ENCODE peak calls at places on chromosomes 4 and X, in nine cellular contexts. W is mammary epithelial cell, T is cardiac fibroblast, G is HFF-Myc, V is left lung, K is PC-3, U is endothelial cell of umbilical vein, A is GM23338, C is BE2C. J is an unnamed sample.

GRCh38 chr4:156390599-156391296 is 437.1 kb upstream of the CTSO start:
- DNase-seq in W (no peak), A (no peak), V (no peak), G (no peak), T (peak; percentile 71), C (no peak), K (no peak), U (no peak), J (no peak)

GRCh38 chr4:16915956-16916355 is 17.5 kb upstream of the LDB2 start:
- DNase-seq in V (no peak), K (no peak), W (no peak), U (no peak), G (no peak), A (no peak), T (no peak), C (no peak), J (no peak)

GRCh38 chr4:71553605-71554004 is 214.8 kb downstream of the SLC4A4 start:
- DNase-seq in G (no peak), U (no peak), A (peak; percentile 56), T (peak; percentile 58), K (peak; percentile 64), W (peak; percentile 12), V (no peak), C (no peak), J (peak; percentile 13)

GRCh38 chrX:33272986-33273385 is 61.6 kb upstream of the DMD start:
- DNase-seq in K (no peak), A (no peak), V (no peak), G (no peak), U (no peak), W (peak; percentile 18), C (no peak), T (no peak), J (no peak)

GRCh38 chr4:84379881-84380618 is 119.0 kb downstream of the NKX6-1 start:
- DNase-seq in V (no peak), A (peak; percentile 24), C (no peak), U (no peak), W (peak; percentile 12), K (peak; percentile 81), T (peak; percentile 3), G (no peak), J (no peak)

GRCh38 chr4:167222098-167222497 is 12.2 kb downstream of the SPOCK3 start:
- DNase-seq in G (no peak), A (no peak), W (no peak), T (no peak), V (no peak), C (no peak), U (no peak), K (no peak), J (peak; percentile 63)

GRCh38 chr4:13706130-13706529 is 78.6 kb upstream of the BOD1L1 start:
- DNase-seq in U (no peak), W (peak; percentile 85), K (no peak), V (no peak), T (no peak), G (no peak), A (no peak), C (no peak), J (no peak)

GRCh38 chr4:182179105-182179504 is 64.1 kb upstream of the TENM3 start:
- DNase-seq in C (peak; percentile 62), A (peak; percentile 35), U (no peak), T (peak; percentile 42), V (no peak), G (peak; percentile 22), K (no peak), W (peak; percentile 61), J (no peak)

GRCh38 chr4:162011039-162011438 is 152.8 kb downstream of the FSTL5 start:
- DNase-seq in C (no peak), V (no peak), K (no peak), G (no peak), T (peak; percentile 12), U (no peak), A (no peak), W (no peak), J (no peak)

GRCh38 chrX:154727418-154728323 is 23.2 kb downstream of the GAB3 start:
- DNase-seq in W (peak; percentile 64), T (peak; percentile 78), V (no peak), K (peak; percentile 39), A (no peak), C (no peak), U (peak; percentile 86), G (no peak), J (no peak)

GRCh38 chrX:154721155-154721554 is 29.7 kb downstream of the GAB3 start:
- DNase-seq in C (no peak), V (no peak), A (no peak), T (no peak), W (no peak), U (no peak), K (no peak), G (no peak), J (no peak)

GRCh38 chrX:154729439-154729838 is 21.4 kb downstream of the GAB3 start:
- DNase-seq in T (peak; percentile 29), W (no peak), U (no peak), K (no peak), C (no peak), G (no peak), A (no peak), V (no peak), J (no peak)

GRCh38 chrX:154728791-154729190 is 22.1 kb downstream of the GAB3 start:
- DNase-seq in W (no peak), A (no peak), C (no peak), T (no peak), K (no peak), U (no peak), V (no peak), G (no peak), J (no peak)

GRCh38 chrX:154724999-154725756 is 25.7 kb downstream of the GAB3 start:
- DNase-seq in T (no peak), C (no peak), K (no peak), W (no peak), U (no peak), V (no peak), A (peak; percentile 3), G (no peak), J (peak; percentile 48)
- H3K4me3 ChIP-seq in T (no peak overlapping the region), C (no peak overlapping the region), K (no peak overlapping the region), W (no peak overlapping the region), U (no peak overlapping the region), V (no peak overlapping the region), A (no peak overlapping the region), G (no peak overlapping the region), J (no peak overlapping the region)

DNA sequence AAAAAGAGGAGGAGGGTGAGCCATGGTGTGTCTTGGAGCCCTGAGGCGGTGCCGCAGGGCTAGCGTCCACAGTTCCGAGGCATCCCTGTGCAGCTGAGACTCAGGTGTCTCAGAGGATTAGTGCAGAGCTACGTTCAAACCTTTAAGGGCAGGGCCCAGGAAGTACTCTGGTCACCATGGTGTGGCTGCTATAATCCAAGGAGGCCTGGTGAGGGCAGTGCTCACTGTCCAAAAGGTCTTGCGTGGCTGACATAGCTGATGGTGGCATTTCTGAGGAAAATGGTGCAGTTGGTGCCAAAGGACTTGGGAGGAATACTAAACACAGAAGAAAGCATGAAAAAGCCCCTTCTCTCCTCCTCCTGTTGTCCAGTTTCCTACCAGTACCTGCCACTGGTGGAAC is 146.9 kb downstream of the DCHS2 start:
- DNase-seq in A (peak; percentile 64), G (no peak), V (no peak), U (no peak), T (no peak), K (peak; percentile 2), C (no peak), W (no peak), J (peak; percentile 41)
- TF ChIP-seq CTCF in A (peak; percentile 75), G (no peak), V (no peak), U (no peak), T (no peak), K (peak; percentile 27), C (no peak), W (no peak), J (peak; percentile 24)

GRCh38 chrX:25018682-25019081 is 2.9 kb upstream of the ARX start:
- DNase-seq in A (no peak), V (no peak), C (no peak), W (no peak), K (no peak), U (no peak), G (no peak), T (no peak), J (no peak)

GRCh38 chrX:25019707-25020390 is 4.1 kb upstream of the ARX start:
- DNase-seq in G (no peak), K (no peak), C (no peak), V (no peak), U (no peak), W (no peak), T (no peak), A (no peak), J (no peak)

GRCh38 chrX:25021132-25021498 is 5.3 kb upstream of the ARX start:
- DNase-seq in W (no peak), T (no peak), V (no peak), G (no peak), C (no peak), U (no peak), K (no peak), A (no peak), J (no peak)

GRCh38 chrX:25022499-25023325 is 6.9 kb upstream of the ARX start:
- DNase-seq in V (no peak), C (no peak), G (no peak), W (no peak), T (no peak), A (peak; percentile 24), U (no peak), K (no peak), J (no peak)

DNA sequence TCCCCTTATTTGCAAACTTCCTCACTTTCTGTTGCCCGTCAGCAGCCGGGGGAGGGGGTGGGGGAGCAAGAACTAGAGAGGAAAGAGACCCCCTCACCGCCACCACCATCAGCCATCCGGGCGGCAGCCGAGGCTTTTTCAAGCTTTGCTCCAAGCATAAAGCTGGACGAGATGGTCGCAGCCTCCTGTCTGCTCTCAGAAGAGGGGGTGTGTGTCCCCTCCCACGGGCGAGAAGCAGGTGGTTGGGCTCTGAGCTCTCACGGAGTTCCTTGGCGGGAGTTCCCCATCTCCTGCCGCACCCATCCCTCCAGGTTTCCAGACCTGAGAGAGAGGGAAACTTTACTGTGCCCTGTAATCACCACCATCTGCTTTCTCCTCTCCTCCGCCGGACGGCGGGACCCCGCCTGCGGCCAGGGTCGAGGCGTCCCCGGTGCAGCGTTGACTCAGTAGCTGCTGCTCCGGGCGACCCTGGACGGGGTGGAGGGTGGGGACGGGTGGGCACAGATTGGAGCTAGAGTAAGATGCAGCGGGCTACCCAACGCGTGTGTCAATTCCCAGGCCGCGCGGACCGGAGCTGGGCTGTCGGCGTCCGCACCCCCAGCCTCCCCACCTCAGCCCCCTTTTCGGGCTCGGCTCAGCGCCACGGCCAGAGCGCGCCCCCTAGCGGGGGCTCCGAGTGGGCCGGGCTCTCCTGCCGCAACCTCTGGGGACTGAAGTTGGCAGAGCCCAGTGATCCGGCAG is 4.8 kb upstream of the ARX start:
- DNase-seq in U (no peak), G (no peak), A (peak; percentile 68), C (peak; percentile 56), K (no peak), V (no peak), W (no peak), T (no peak), J (peak; percentile 23)
- H3K4me3 ChIP-seq in U (no peak overlapping the region), G (no peak overlapping the region), A (peak overlapping the region; percentile 57), C (peak overlapping the region; percentile 41), K (no peak overlapping the region), V (no peak overlapping the region), W (peak overlapping the region; percentile 6), T (no peak overlapping the region), J (no peak overlapping the region)

DNA sequence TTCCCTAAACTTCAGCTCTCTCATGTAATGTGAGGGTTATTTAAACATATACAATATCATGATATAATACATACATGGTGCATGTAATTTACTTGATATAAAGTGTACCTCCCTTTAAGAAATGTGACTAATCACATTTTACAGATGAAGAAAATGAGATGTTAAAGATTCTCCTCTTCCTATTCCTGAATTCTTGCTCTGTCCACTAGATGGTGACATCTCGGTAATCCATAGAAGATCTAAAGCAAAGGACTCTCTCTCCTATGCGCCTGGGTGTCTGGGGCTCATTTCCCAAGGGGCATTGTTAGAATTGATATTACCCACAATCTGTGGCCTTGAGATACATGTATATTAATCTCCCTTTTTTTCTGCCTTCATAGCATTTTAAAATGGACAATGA is 804.9 kb downstream of the RAB28 start:
- DNase-seq in C (no peak), A (peak; percentile 51), V (no peak), G (no peak), T (peak; percentile 3), K (peak; percentile 1), U (no peak), W (no peak), J (no peak)
- TF ChIP-seq CTCF in C (no peak), A (peak; percentile 58), V (peak; percentile 9), G (no peak), T (peak; percentile 23), K (peak; percentile 38), U (no peak), W (peak; percentile 37), J (peak; percentile 32)